ENCODE peak calls at places on chromosome X, in seven cellular contexts. One of them, this sample, is unnamed.

GRCh38 chrX:17627026-17627425 is 110.3 kb upstream of the SCML1 start:
- DNase-seq in KBM-7: no peak
- DNase-seq in stimulated activated naive CD4-positive, alpha-beta T cell: no peak
- DNase-seq in NCI-H1105 treated with DMSO at 0.1 percent for 48 hours: no peak
- DNase-seq in activated T-helper 9 cell treated with anti-CD3 and anti-CD28 coated beads, Interleukin-2, amount 50 U/mL, for 16 hours: no peak
- DNase-seq in prostate gland: no peak
- DNase-seq in mammary epithelial cell: no peak
- DNase-seq in this sample: no peak

GRCh38 chrX:46912098-46912672 is at the start of gene JADE3:
- DNase-seq in KBM-7: peak
- DNase-seq in stimulated activated naive CD4-positive, alpha-beta T cell: no peak
- DNase-seq in NCI-H1105 treated with DMSO at 0.1 percent for 48 hours: peak
- DNase-seq in activated T-helper 9 cell treated with anti-CD3 and anti-CD28 coated beads, Interleukin-2, amount 50 U/mL, for 16 hours: peak
- DNase-seq in prostate gland: peak
- DNase-seq in mammary epithelial cell: peak
- DNase-seq in this sample: peak

GRCh38 chrX:123835661-123836371 is 24.0 kb upstream of the XIAP start:
- DNase-seq in KBM-7: no peak
- DNase-seq in stimulated activated naive CD4-positive, alpha-beta T cell: no peak
- DNase-seq in NCI-H1105 treated with DMSO at 0.1 percent for 48 hours: no peak
- DNase-seq in activated T-helper 9 cell treated with anti-CD3 and anti-CD28 coated beads, Interleukin-2, amount 50 U/mL, for 16 hours: no peak
- DNase-seq in prostate gland: no peak
- DNase-seq in mammary epithelial cell: peak
- DNase-seq in this sample: no peak

GRCh38 chrX:106168107-106168506 is at the start of gene PWWP3B:
- DNase-seq in KBM-7: peak
- DNase-seq in stimulated activated naive CD4-positive, alpha-beta T cell: no peak
- DNase-seq in NCI-H1105 treated with DMSO at 0.1 percent for 48 hours: peak
- DNase-seq in activated T-helper 9 cell treated with anti-CD3 and anti-CD28 coated beads, Interleukin-2, amount 50 U/mL, for 16 hours: no peak
- DNase-seq in prostate gland: peak
- DNase-seq in mammary epithelial cell: peak
- DNase-seq in this sample: no peak

GRCh38 chrX:132716006-132716405 is 227.2 kb upstream of the MBNL3 start:
- DNase-seq in KBM-7: no peak
- DNase-seq in stimulated activated naive CD4-positive, alpha-beta T cell: no peak
- DNase-seq in NCI-H1105 treated with DMSO at 0.1 percent for 48 hours: no peak
- DNase-seq in activated T-helper 9 cell treated with anti-CD3 and anti-CD28 coated beads, Interleukin-2, amount 50 U/mL, for 16 hours: no peak
- DNase-seq in prostate gland: no peak
- DNase-seq in mammary epithelial cell: no peak
- DNase-seq in this sample: no peak

GRCh38 chrX:155865193-155865592 is 16.0 kb upstream of the VAMP7 start:
- DNase-seq in KBM-7: no peak
- DNase-seq in stimulated activated naive CD4-positive, alpha-beta T cell: no peak
- DNase-seq in NCI-H1105 treated with DMSO at 0.1 percent for 48 hours: no peak
- DNase-seq in activated T-helper 9 cell treated with anti-CD3 and anti-CD28 coated beads, Interleukin-2, amount 50 U/mL, for 16 hours: no peak
- DNase-seq in prostate gland: no peak
- DNase-seq in mammary epithelial cell: no peak
- DNase-seq in this sample: no peak

GRCh38 chrX:37834937-37835336 is 12.4 kb downstream of the DYNLT3 start:
- DNase-seq in KBM-7: no peak
- DNase-seq in stimulated activated naive CD4-positive, alpha-beta T cell: no peak
- DNase-seq in NCI-H1105 treated with DMSO at 0.1 percent for 48 hours: no peak
- DNase-seq in activated T-helper 9 cell treated with anti-CD3 and anti-CD28 coated beads, Interleukin-2, amount 50 U/mL, for 16 hours: no peak
- DNase-seq in prostate gland: no peak
- DNase-seq in mammary epithelial cell: no peak
- DNase-seq in this sample: no peak

GRCh38 chrX:24682739-24683432 is 10.8 kb upstream of the POLA1 start:
- DNase-seq in KBM-7: no peak
- DNase-seq in stimulated activated naive CD4-positive, alpha-beta T cell: no peak
- DNase-seq in NCI-H1105 treated with DMSO at 0.1 percent for 48 hours: no peak
- DNase-seq in activated T-helper 9 cell treated with anti-CD3 and anti-CD28 coated beads, Interleukin-2, amount 50 U/mL, for 16 hours: peak
- DNase-seq in prostate gland: no peak
- DNase-seq in mammary epithelial cell: no peak
- DNase-seq in this sample: no peak

GRCh38 chrX:30992381-30992904 is 79.4 kb downstream of the FTHL17 start:
- DNase-seq in KBM-7: peak
- DNase-seq in stimulated activated naive CD4-positive, alpha-beta T cell: no peak
- DNase-seq in NCI-H1105 treated with DMSO at 0.1 percent for 48 hours: peak
- DNase-seq in activated T-helper 9 cell treated with anti-CD3 and anti-CD28 coated beads, Interleukin-2, amount 50 U/mL, for 16 hours: no peak
- DNase-seq in prostate gland: peak
- DNase-seq in mammary epithelial cell: peak
- DNase-seq in this sample: no peak

GRCh38 chrX:26470946-26471345 is 255.0 kb downstream of the MAGEB5 start:
- DNase-seq in KBM-7: no peak
- DNase-seq in stimulated activated naive CD4-positive, alpha-beta T cell: no peak
- DNase-seq in NCI-H1105 treated with DMSO at 0.1 percent for 48 hours: no peak
- DNase-seq in activated T-helper 9 cell treated with anti-CD3 and anti-CD28 coated beads, Interleukin-2, amount 50 U/mL, for 16 hours: no peak
- DNase-seq in prostate gland: no peak
- DNase-seq in mammary epithelial cell: no peak
- DNase-seq in this sample: no peak

GRCh38 chrX:119398974-119399771 is at the start of gene SLC25A43:
- DNase-seq in KBM-7: peak
- DNase-seq in stimulated activated naive CD4-positive, alpha-beta T cell: no peak
- DNase-seq in NCI-H1105 treated with DMSO at 0.1 percent for 48 hours: no peak
- DNase-seq in activated T-helper 9 cell treated with anti-CD3 and anti-CD28 coated beads, Interleukin-2, amount 50 U/mL, for 16 hours: peak
- DNase-seq in prostate gland: no peak
- DNase-seq in mammary epithelial cell: peak
- DNase-seq in this sample: peak

GRCh38 chrX:56762220-56762619 is 33.2 kb downstream of the NBDY start:
- DNase-seq in KBM-7: no peak
- DNase-seq in stimulated activated naive CD4-positive, alpha-beta T cell: no peak
- DNase-seq in NCI-H1105 treated with DMSO at 0.1 percent for 48 hours: no peak
- DNase-seq in activated T-helper 9 cell treated with anti-CD3 and anti-CD28 coated beads, Interleukin-2, amount 50 U/mL, for 16 hours: no peak
- DNase-seq in prostate gland: no peak
- DNase-seq in mammary epithelial cell: no peak
- DNase-seq in this sample: no peak

GRCh38 chrX:140766024-140766611 is 56.6 kb downstream of the LINC00632 start:
- DNase-seq in KBM-7: peak
- DNase-seq in stimulated activated naive CD4-positive, alpha-beta T cell: peak
- DNase-seq in NCI-H1105 treated with DMSO at 0.1 percent for 48 hours: peak
- DNase-seq in activated T-helper 9 cell treated with anti-CD3 and anti-CD28 coated beads, Interleukin-2, amount 50 U/mL, for 16 hours: no peak
- DNase-seq in prostate gland: no peak
- DNase-seq in mammary epithelial cell: peak
- DNase-seq in this sample: peak

GRCh38 chrX:11908371-11908770 is 150.3 kb downstream of the MSL3 start:
- DNase-seq in KBM-7: peak
- DNase-seq in stimulated activated naive CD4-positive, alpha-beta T cell: no peak
- DNase-seq in NCI-H1105 treated with DMSO at 0.1 percent for 48 hours: no peak
- DNase-seq in activated T-helper 9 cell treated with anti-CD3 and anti-CD28 coated beads, Interleukin-2, amount 50 U/mL, for 16 hours: no peak
- DNase-seq in prostate gland: no peak
- DNase-seq in mammary epithelial cell: peak
- DNase-seq in this sample: peak

GRCh38 chrX:12741416-12741815 is 49.8 kb upstream of the PRPS2 start:
- DNase-seq in KBM-7: no peak
- DNase-seq in stimulated activated naive CD4-positive, alpha-beta T cell: no peak
- DNase-seq in NCI-H1105 treated with DMSO at 0.1 percent for 48 hours: no peak
- DNase-seq in activated T-helper 9 cell treated with anti-CD3 and anti-CD28 coated beads, Interleukin-2, amount 50 U/mL, for 16 hours: no peak
- DNase-seq in prostate gland: peak
- DNase-seq in mammary epithelial cell: peak
- DNase-seq in this sample: no peak

GRCh38 chrX:108426262-108426661 is 12.0 kb downstream of the COL4A6 start:
- DNase-seq in KBM-7: no peak
- DNase-seq in stimulated activated naive CD4-positive, alpha-beta T cell: no peak
- DNase-seq in NCI-H1105 treated with DMSO at 0.1 percent for 48 hours: no peak
- DNase-seq in activated T-helper 9 cell treated with anti-CD3 and anti-CD28 coated beads, Interleukin-2, amount 50 U/mL, for 16 hours: no peak
- DNase-seq in prostate gland: no peak
- DNase-seq in mammary epithelial cell: no peak
- DNase-seq in this sample: no peak

GRCh38 chrX:113929004-113929403 is 654.9 kb upstream of the HTR2C start:
- DNase-seq in KBM-7: peak
- DNase-seq in stimulated activated naive CD4-positive, alpha-beta T cell: no peak
- DNase-seq in NCI-H1105 treated with DMSO at 0.1 percent for 48 hours: peak
- DNase-seq in activated T-helper 9 cell treated with anti-CD3 and anti-CD28 coated beads, Interleukin-2, amount 50 U/mL, for 16 hours: no peak
- DNase-seq in prostate gland: peak
- DNase-seq in mammary epithelial cell: peak
- DNase-seq in this sample: peak

GRCh38 chrX:48695524-48695875 is 1.0 kb upstream of the SUV39H1 start:
- DNase-seq in KBM-7: no peak
- DNase-seq in stimulated activated naive CD4-positive, alpha-beta T cell: no peak
- DNase-seq in NCI-H1105 treated with DMSO at 0.1 percent for 48 hours: no peak
- DNase-seq in activated T-helper 9 cell treated with anti-CD3 and anti-CD28 coated beads, Interleukin-2, amount 50 U/mL, for 16 hours: no peak
- DNase-seq in prostate gland: no peak
- DNase-seq in mammary epithelial cell: peak
- DNase-seq in this sample: no peak

This sample was measured in Kasumi-1.